ENCODE peak calls at places on chromosomes 12 and 14, in seven cellular contexts. T is gastrocnemius medialis, U is spleen, A is A549, C is heart left ventricle, Y is stomach, I is prostate gland. N is an unnamed sample.

GRCh38 chr12:124559182-124560017 is 8.0 kb downstream of the NCOR2 start:
- DNase-seq in T (no peak), U (peak), A (no peak), C (no peak), Y (no peak), I (no peak), N (no peak)

GRCh38 chr14:102505775-102506598 is 3.6 kb downstream of the ANKRD9 start:
- DNase-seq in T (no peak), U (no peak), A (no peak), C (no peak), Y (no peak), I (no peak), N (no peak)

GRCh38 chr12:103444983-103445382 is 50.8 kb downstream of the C12orf42 start:
- DNase-seq in T (no peak), U (no peak), A (no peak), C (no peak), Y (no peak), I (no peak), N (no peak)

GRCh38 chr12:109718390-109718789 is 4.8 kb downstream of the FAM222A start:
- DNase-seq in T (no peak), U (no peak), A (no peak), C (no peak), Y (no peak), I (no peak), N (no peak)

GRCh38 chr14:91324606-91324950 is 80.1 kb upstream of the GPR68 start:
- DNase-seq in T (no peak), U (peak), A (no peak), C (no peak), Y (no peak), I (no peak), N (no peak)

GRCh38 chr12:1309610-1310009 is 284.8 kb downstream of the FBXL14 start:
- DNase-seq in T (no peak), U (no peak), A (no peak), C (no peak), Y (no peak), I (no peak), N (no peak)

GRCh38 chr12:124938066-124938465 is 23.6 kb upstream of the UBC start:
- DNase-seq in T (no peak), U (no peak), A (no peak), C (no peak), Y (no peak), I (no peak), N (no peak)

GRCh38 chr14:61950340-61950739 is 188.1 kb downstream of the SNAPC1 start:
- DNase-seq in T (no peak), U (no peak), A (no peak), C (no peak), Y (no peak), I (no peak), N (no peak)

GRCh38 chr12:115042341-115042740 is 358.4 kb upstream of the TBX3 start:
- DNase-seq in T (no peak), U (no peak), A (no peak), C (no peak), Y (no peak), I (no peak), N (no peak)

GRCh38 chr12:105256921-105257320 is 20.9 kb upstream of the APPL2 start:
- DNase-seq in T (no peak), U (no peak), A (no peak), C (no peak), Y (no peak), I (no peak), N (no peak)

GRCh38 chr12:107992870-107993451 is 136.1 kb upstream of the WSCD2 start:
- DNase-seq in T (no peak), U (no peak), A (peak), C (no peak), Y (no peak), I (no peak), N (no peak)

GRCh38 chr12:44342371-44342770 is 506.5 kb downstream of the TMEM117 start:
- DNase-seq in T (no peak), U (no peak), A (no peak), C (no peak), Y (no peak), I (no peak), N (no peak)

GRCh38 chr12:117699575-117699974 is 269.2 kb downstream of the KSR2 start:
- DNase-seq in T (no peak), U (no peak), A (no peak), C (no peak), Y (no peak), I (no peak), N (no peak)

GRCh38 chr14:68584786-68585185 is 208.1 kb downstream of the ZFP36L1 start:
- DNase-seq in T (peak), U (no peak), A (no peak), C (no peak), Y (no peak), I (no peak), N (no peak)

GRCh38 chr14:68495638-68496114 is 297.2 kb downstream of the ZFP36L1 start:
- DNase-seq in T (no peak), U (no peak), A (no peak), C (no peak), Y (no peak), I (no peak), N (no peak)

GRCh38 chr14:101591121-101591520 is 29.8 kb downstream of the DIO3 start:
- DNase-seq in T (no peak), U (peak), A (no peak), C (no peak), Y (peak), I (no peak), N (no peak)

GRCh38 chr14:67964391-67964812 is 144.8 kb downstream of the RAD51B start:
- DNase-seq in T (no peak), U (no peak), A (peak), C (no peak), Y (no peak), I (peak), N (no peak)

GRCh38 chr12:85996280-85996679 is 122.2 kb downstream of the NTS start:
- DNase-seq in T (no peak), U (no peak), A (no peak), C (no peak), Y (no peak), I (no peak), N (no peak)

GRCh38 chr12:53523131-53523530 is 15.8 kb upstream of the NPFF start:
- DNase-seq in T (no peak), U (no peak), A (no peak), C (no peak), Y (no peak), I (no peak), N (no peak)

GRCh38 chr14:32710351-32711102 is 228.2 kb upstream of the NPAS3 start:
- DNase-seq in T (no peak), U (no peak), A (no peak), C (no peak), Y (no peak), I (no peak), N (no peak)

GRCh38 chr12:109888179-109889020 is 8.1 kb upstream of the GLTP start:
- DNase-seq in T (no peak), U (no peak), A (peak), C (no peak), Y (no peak), I (no peak), N (no peak)

GRCh38 chr12:87756721-87757120 is 272.5 kb downstream of the C12orf50 start:
- DNase-seq in T (no peak), U (no peak), A (peak), C (no peak), Y (no peak), I (no peak), N (no peak)

GRCh38 chr12:8032242-8033152 is at the start of gene FOXJ2:
- DNase-seq in T (peak), U (peak), A (peak), C (peak), Y (peak), I (peak), N (no peak)

GRCh38 chr12:1197264-1198018 is 206.4 kb downstream of the ERC1 start:
- DNase-seq in T (no peak), U (no peak), A (peak), C (no peak), Y (no peak), I (no peak), N (no peak)

GRCh38 chr12:72368298-72368697 is 96.1 kb downstream of the TRHDE start:
- DNase-seq in T (no peak), U (no peak), A (no peak), C (no peak), Y (no peak), I (no peak), N (no peak)

GRCh38 chr12:7844131-7844530 is 28.6 kb downstream of the SLC2A14 start:
- DNase-seq in T (no peak), U (no peak), A (no peak), C (no peak), Y (no peak), I (no peak), N (no peak)

GRCh38 chr12:58654021-58654420 is 266.3 kb downstream of the LRIG3 start:
- DNase-seq in T (no peak), U (no peak), A (no peak), C (no peak), Y (no peak), I (no peak), N (no peak)

GRCh38 chr12:89179983-89180382 is 172.3 kb downstream of the DUSP6 start:
- DNase-seq in T (peak), U (no peak), A (peak), C (no peak), Y (no peak), I (peak), N (no peak)

GRCh38 chr14:28323951-28324741 is 442.4 kb upstream of the FOXG1 start:
- DNase-seq in T (no peak), U (no peak), A (no peak), C (no peak), Y (no peak), I (no peak), N (no peak)

GRCh38 chr14:90691627-90692026 is 124.6 kb downstream of the TTC7B start:
- DNase-seq in T (peak), U (no peak), A (no peak), C (no peak), Y (no peak), I (no peak), N (no peak)

DNA sequence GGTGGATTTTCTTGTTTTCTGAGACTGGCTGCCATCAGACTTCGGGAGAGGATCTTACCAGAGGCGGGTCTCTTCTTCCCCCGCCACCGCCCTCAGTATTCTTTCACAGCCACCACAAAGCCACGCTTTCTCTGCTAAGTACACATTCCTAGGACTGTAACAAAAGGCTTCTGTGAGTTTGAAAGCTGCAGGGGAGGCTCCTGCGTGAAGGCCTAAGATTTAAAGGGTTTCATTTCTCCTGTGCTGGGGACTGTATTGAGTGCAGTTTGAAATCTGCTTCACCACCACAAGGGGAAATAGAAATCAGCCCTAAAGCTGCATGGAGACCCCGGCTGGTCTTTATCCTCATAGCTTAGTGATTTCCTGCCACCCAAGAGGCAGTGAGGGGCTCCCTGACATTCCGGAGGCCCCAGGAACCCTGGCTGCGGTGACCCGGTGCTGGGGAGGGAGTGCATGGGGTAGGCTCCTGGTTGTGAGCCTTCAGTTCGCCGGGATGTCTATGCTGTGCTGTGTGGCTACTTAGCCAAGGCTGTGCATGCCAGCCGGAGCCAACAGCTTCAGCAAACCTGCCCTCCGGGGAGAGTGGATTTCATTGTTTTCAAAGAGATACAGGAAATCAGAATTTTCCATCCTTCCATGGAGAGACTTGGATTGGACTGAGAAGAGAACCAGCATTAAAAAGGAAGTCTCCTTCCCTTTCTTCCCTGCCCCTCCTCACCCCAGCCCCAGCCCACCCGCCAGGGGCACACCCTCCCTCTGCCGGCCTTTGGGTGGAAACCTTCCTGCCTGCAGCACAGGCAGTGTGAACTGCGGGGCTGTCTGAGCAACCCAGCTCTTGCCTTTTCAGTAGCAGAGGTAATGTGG is 163.3 kb downstream of the ETV6 start:
- DNase-seq in T (no peak), U (peak), A (no peak), C (peak), Y (no peak), I (peak), N (no peak)
- H3K27ac ChIP-seq in T (peak), U (peak), A (no peak), C (peak), Y (peak), I (peak), N (peak)

GRCh38 chr12:76031414-76032042 is at the start of gene PHLDA1:
- DNase-seq in T (peak), U (peak), A (peak), C (peak), Y (peak), I (peak), N (no peak)

GRCh38 chr12:76033116-76034001 is 1.8 kb upstream of the PHLDA1 start:
- DNase-seq in T (no peak), U (no peak), A (no peak), C (no peak), Y (no peak), I (no peak), N (no peak)

GRCh38 chr12:76030378-76031080 is 1.0 kb downstream of the PHLDA1 start:
- DNase-seq in T (peak), U (peak), A (peak), C (peak), Y (peak), I (peak), N (peak)

GRCh38 chr12:76031081-76031413 is 529 bp downstream of the PHLDA1 start:
- DNase-seq in T (no peak), U (no peak), A (no peak), C (no peak), Y (no peak), I (no peak), N (no peak)

GRCh38 chr12:76032043-76032981 is 736 bp upstream of the PHLDA1 start:
- DNase-seq in T (peak), U (no peak), A (peak), C (peak), Y (peak), I (peak), N (no peak)
- TF ChIP-seq POLR2A in T (no peak), U (no peak), A (no peak), C (no peak), Y (no peak), I (no peak), N (no peak)

GRCh38 chr14:73249564-73250316 is 12.4 kb downstream of the PAPLN start:
- DNase-seq in T (no peak), U (peak), A (no peak), C (no peak), Y (no peak), I (no peak), N (no peak)
- H3K27ac ChIP-seq in T (no peak), U (no peak), A (no peak), C (no peak), Y (no peak), I (no peak), N (no peak)

DNA sequence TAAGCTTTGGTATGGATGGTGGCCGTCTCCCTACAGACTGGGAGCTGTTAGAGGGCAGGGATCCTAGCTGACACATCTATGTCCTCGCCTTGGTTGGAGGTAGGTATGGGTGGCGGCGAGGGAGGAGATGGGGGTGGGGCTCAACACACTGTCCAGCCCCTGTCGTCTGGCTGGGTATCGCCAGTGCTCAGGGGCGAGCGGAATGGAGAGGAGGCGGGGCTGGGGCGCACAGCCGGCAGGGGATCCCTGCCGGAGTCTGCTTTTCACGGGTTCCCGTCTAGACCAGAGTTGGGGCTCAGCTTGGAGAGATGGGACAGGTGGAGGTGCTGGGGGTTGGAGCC is 16.1 kb downstream of the TAMALIN start:
- DNase-seq in T (no peak), U (peak), A (peak), C (no peak), Y (peak), I (no peak), N (no peak)
- TF ChIP-seq POLR2A in T (no peak), U (no peak), A (no peak), C (no peak), Y (no peak), I (no peak), N (no peak)

GRCh38 chr12:26828315-26828714 is 4.7 kb downstream of the ITPR2 start:
- DNase-seq in T (no peak), U (no peak), A (no peak), C (no peak), Y (no peak), I (no peak), N (no peak)
- H3K27ac ChIP-seq in T (no peak), U (no peak), A (no peak), C (no peak), Y (no peak), I (no peak), N (no peak)

GRCh38 chr12:57450057-57450456 is 5.0 kb upstream of the INHBE start:
- DNase-seq in T (no peak), U (no peak), A (no peak), C (no peak), Y (no peak), I (no peak), N (no peak)

GRCh38 chr12:57451233-57451778 is 3.8 kb upstream of the INHBE start:
- DNase-seq in T (no peak), U (peak), A (peak), C (no peak), Y (no peak), I (no peak), N (no peak)

GRCh38 chr12:57452937-57453509 is 2.1 kb upstream of the INHBE start:
- DNase-seq in T (peak), U (peak), A (peak), C (peak), Y (peak), I (peak), N (no peak)

GRCh38 chr12:57454213-57454565 is 918 bp upstream of the INHBE start:
- DNase-seq in T (no peak), U (no peak), A (no peak), C (no peak), Y (no peak), I (no peak), N (no peak)

DNA sequence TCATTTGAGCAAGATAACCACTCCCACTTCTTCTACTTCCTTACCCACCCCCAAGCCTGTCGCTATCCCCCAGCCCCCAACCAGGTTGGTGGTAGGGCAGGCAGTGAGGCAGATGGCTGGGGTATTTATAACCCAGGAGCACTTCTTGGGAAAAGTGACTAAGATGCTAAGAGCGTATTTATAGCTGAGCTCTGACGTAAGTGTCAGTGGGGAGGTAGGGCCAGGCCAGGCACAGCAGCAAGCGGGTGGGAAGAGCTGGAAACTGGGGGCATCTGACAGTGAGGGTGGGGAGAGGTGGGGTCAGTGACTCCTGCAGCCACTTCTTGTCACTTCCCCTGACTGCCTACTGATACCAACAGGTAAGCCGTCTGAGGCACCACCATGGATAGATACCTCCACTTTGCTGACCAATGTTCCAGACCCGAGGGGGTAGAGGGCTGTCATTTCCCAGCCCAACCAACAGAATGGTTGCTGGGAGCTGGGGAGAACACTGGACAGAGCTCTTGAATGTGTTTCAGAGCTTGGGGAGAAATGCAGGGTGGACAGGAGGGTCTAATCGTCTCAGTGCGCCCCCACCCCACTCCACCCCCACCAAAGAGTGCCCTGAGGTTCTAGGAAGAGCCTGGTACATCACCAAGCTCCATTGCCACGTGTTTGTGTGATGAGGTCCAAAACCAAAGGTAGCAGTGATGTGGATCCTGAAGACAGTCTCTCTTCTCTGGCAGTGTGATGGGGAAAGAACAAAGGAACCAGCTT is 2.7 kb upstream of the INHBE start:
- DNase-seq in T (peak), U (peak), A (peak), C (peak), Y (no peak), I (no peak), N (no peak)
- TF ChIP-seq POLR2A in T (peak), U (no peak), A (no peak), C (no peak), Y (no peak), I (no peak), N (no peak)

GRCh38 chr12:65907465-65907864 is 83.2 kb downstream of the HMGA2 start:
- DNase-seq in T (no peak), U (no peak), A (no peak), C (no peak), Y (no peak), I (no peak), N (no peak)

GRCh38 chr12:65916991-65917676 is 92.9 kb downstream of the HMGA2 start:
- DNase-seq in T (no peak), U (no peak), A (no peak), C (no peak), Y (no peak), I (no peak), N (no peak)

GRCh38 chr12:65905941-65906471 is 81.7 kb downstream of the HMGA2 start:
- DNase-seq in T (no peak), U (no peak), A (no peak), C (no peak), Y (no peak), I (no peak), N (no peak)

GRCh38 chr12:65908147-65908546 is 83.9 kb downstream of the HMGA2 start:
- DNase-seq in T (no peak), U (no peak), A (no peak), C (no peak), Y (no peak), I (no peak), N (no peak)

GRCh38 chr12:65911321-65911720 is 87.0 kb downstream of the HMGA2 start:
- DNase-seq in T (no peak), U (no peak), A (no peak), C (no peak), Y (no peak), I (peak), N (no peak)
- H3K27ac ChIP-seq in T (no peak), U (no peak), A (no peak), C (no peak), Y (no peak), I (no peak), N (no peak)